ENCODE peak calls at places on chromosome 11, in nine cellular contexts. One of them, this sample, is unnamed.
A peak's percentile ranks its signal among the peaks of the same experiment; 100 is the strongest.

GRCh38 chr11:25981998-25982397 is 349.9 kb upstream of the ANO3 start:
- DNase-seq in effector memory CD4-positive, alpha-beta T cell: no peak
- DNase-seq in astrocyte: peak; percentile 29
- DNase-seq in CD4-positive, alpha-beta memory T cell: no peak
- DNase-seq in MM.1S: peak; percentile 89
- DNase-seq in AG10803: peak; percentile 73
- DNase-seq in bronchial epithelial cell: peak; percentile 72
- DNase-seq in pancreas: no peak
- DNase-seq in IMR-90: peak; percentile 77
- DNase-seq in this sample: no peak

GRCh38 chr11:37788141-37788877 is 1190.3 kb upstream of the RAG2 start:
- DNase-seq in astrocyte: peak; percentile 98
- DNase-seq in MM.1S: no peak
- DNase-seq in pancreas: no peak
- DNase-seq in AG10803: peak; percentile 26
- DNase-seq in bronchial epithelial cell: peak; percentile 98
- DNase-seq in effector memory CD4-positive, alpha-beta T cell: no peak
- DNase-seq in CD4-positive, alpha-beta memory T cell: no peak
- DNase-seq in IMR-90: peak; percentile 91
- DNase-seq in this sample: no peak

GRCh38 chr11:79413258-79413657 is 27.6 kb downstream of the TENM4 start:
- DNase-seq in bronchial epithelial cell: peak; percentile 56
- DNase-seq in effector memory CD4-positive, alpha-beta T cell: no peak
- DNase-seq in CD4-positive, alpha-beta memory T cell: no peak
- DNase-seq in astrocyte: peak; percentile 89
- DNase-seq in AG10803: peak; percentile 98
- DNase-seq in pancreas: peak; percentile 40
- DNase-seq in IMR-90: peak; percentile 94
- DNase-seq in MM.1S: no peak
- DNase-seq in this sample: no peak

GRCh38 chr11:134545521-134545920 is 133.5 kb upstream of the B3GAT1 start:
- DNase-seq in MM.1S: no peak
- DNase-seq in pancreas: no peak
- DNase-seq in effector memory CD4-positive, alpha-beta T cell: no peak
- DNase-seq in astrocyte: no peak
- DNase-seq in CD4-positive, alpha-beta memory T cell: no peak
- DNase-seq in AG10803: no peak
- DNase-seq in bronchial epithelial cell: no peak
- DNase-seq in IMR-90: no peak
- DNase-seq in this sample: no peak

GRCh38 chr11:84906995-84907394 is 720.1 kb downstream of the DLG2 start:
- DNase-seq in CD4-positive, alpha-beta memory T cell: no peak
- DNase-seq in astrocyte: peak; percentile 75
- DNase-seq in AG10803: peak; percentile 37
- DNase-seq in effector memory CD4-positive, alpha-beta T cell: no peak
- DNase-seq in bronchial epithelial cell: peak; percentile 88
- DNase-seq in IMR-90: peak; percentile 37
- DNase-seq in MM.1S: no peak
- DNase-seq in pancreas: no peak
- DNase-seq in this sample: no peak

GRCh38 chr11:72781063-72781312 is 12.9 kb downstream of the STARD10 start:
- DNase-seq in effector memory CD4-positive, alpha-beta T cell: no peak
- DNase-seq in astrocyte: no peak
- DNase-seq in IMR-90: no peak
- DNase-seq in CD4-positive, alpha-beta memory T cell: no peak
- DNase-seq in AG10803: no peak
- DNase-seq in MM.1S: no peak
- DNase-seq in bronchial epithelial cell: peak; percentile 33
- DNase-seq in pancreas: peak; percentile 71
- DNase-seq in this sample: no peak

GRCh38 chr11:19345519-19345847 is 104.7 kb upstream of the E2F8 start:
- DNase-seq in IMR-90: no peak
- DNase-seq in CD4-positive, alpha-beta memory T cell: no peak
- DNase-seq in effector memory CD4-positive, alpha-beta T cell: no peak
- DNase-seq in astrocyte: no peak
- DNase-seq in MM.1S: peak; percentile 77
- DNase-seq in bronchial epithelial cell: no peak
- DNase-seq in AG10803: no peak
- DNase-seq in pancreas: no peak
- DNase-seq in this sample: no peak

GRCh38 chr11:64923151-64923661 is 1.3 kb upstream of the PPP2R5B start:
- DNase-seq in IMR-90: no peak
- DNase-seq in CD4-positive, alpha-beta memory T cell: no peak
- DNase-seq in effector memory CD4-positive, alpha-beta T cell: no peak
- DNase-seq in bronchial epithelial cell: no peak
- DNase-seq in AG10803: no peak
- DNase-seq in astrocyte: no peak
- DNase-seq in MM.1S: no peak
- DNase-seq in pancreas: no peak
- DNase-seq in this sample: no peak

GRCh38 chr11:8201524-8202365 is 32.9 kb upstream of the RIC3 start:
- DNase-seq in CD4-positive, alpha-beta memory T cell: no peak
- DNase-seq in effector memory CD4-positive, alpha-beta T cell: no peak
- DNase-seq in MM.1S: no peak
- DNase-seq in bronchial epithelial cell: no peak
- DNase-seq in astrocyte: no peak
- DNase-seq in AG10803: no peak
- DNase-seq in IMR-90: no peak
- DNase-seq in pancreas: no peak
- DNase-seq in this sample: no peak

GRCh38 chr11:134615041-134615615 is 203.1 kb upstream of the B3GAT1 start:
- DNase-seq in CD4-positive, alpha-beta memory T cell: no peak
- DNase-seq in effector memory CD4-positive, alpha-beta T cell: no peak
- DNase-seq in MM.1S: no peak
- DNase-seq in pancreas: no peak
- DNase-seq in astrocyte: no peak
- DNase-seq in IMR-90: no peak
- DNase-seq in AG10803: no peak
- DNase-seq in bronchial epithelial cell: no peak
- DNase-seq in this sample: no peak

GRCh38 chr11:117189941-117190544 is 9.1 kb upstream of the TAGLN start:
- DNase-seq in IMR-90: no peak
- DNase-seq in astrocyte: no peak
- DNase-seq in effector memory CD4-positive, alpha-beta T cell: no peak
- DNase-seq in AG10803: no peak
- DNase-seq in bronchial epithelial cell: no peak
- DNase-seq in pancreas: no peak
- DNase-seq in CD4-positive, alpha-beta memory T cell: no peak
- DNase-seq in MM.1S: no peak
- DNase-seq in this sample: no peak

GRCh38 chr11:22192289-22192641 is 620 bp upstream of the ANO5 start:
- DNase-seq in effector memory CD4-positive, alpha-beta T cell: no peak
- DNase-seq in IMR-90: no peak
- DNase-seq in AG10803: no peak
- DNase-seq in bronchial epithelial cell: peak; percentile 1
- DNase-seq in pancreas: peak; percentile 40
- DNase-seq in MM.1S: peak; percentile 14
- DNase-seq in CD4-positive, alpha-beta memory T cell: no peak
- DNase-seq in astrocyte: no peak
- DNase-seq in this sample: no peak

GRCh38 chr11:47109882-47110281 is 66.8 kb downstream of the ARFGAP2 start:
- DNase-seq in AG10803: peak; percentile 16
- DNase-seq in IMR-90: no peak
- DNase-seq in pancreas: no peak
- DNase-seq in astrocyte: no peak
- DNase-seq in bronchial epithelial cell: no peak
- DNase-seq in MM.1S: no peak
- DNase-seq in effector memory CD4-positive, alpha-beta T cell: no peak
- DNase-seq in CD4-positive, alpha-beta memory T cell: no peak
- DNase-seq in this sample: no peak

GRCh38 chr11:23021287-23021863 is 161.1 kb upstream of the CCDC179 start:
- DNase-seq in bronchial epithelial cell: peak; percentile 15
- DNase-seq in CD4-positive, alpha-beta memory T cell: no peak
- DNase-seq in MM.1S: peak; percentile 34
- DNase-seq in IMR-90: peak; percentile 51
- DNase-seq in effector memory CD4-positive, alpha-beta T cell: no peak
- DNase-seq in pancreas: no peak
- DNase-seq in AG10803: peak; percentile 15
- DNase-seq in astrocyte: peak; percentile 6
- DNase-seq in this sample: no peak

GRCh38 chr11:122362381-122362780 is 246.4 kb upstream of the BLID start:
- DNase-seq in bronchial epithelial cell: peak; percentile 5
- DNase-seq in astrocyte: no peak
- DNase-seq in effector memory CD4-positive, alpha-beta T cell: no peak
- DNase-seq in MM.1S: no peak
- DNase-seq in IMR-90: no peak
- DNase-seq in CD4-positive, alpha-beta memory T cell: no peak
- DNase-seq in AG10803: peak; percentile 25
- DNase-seq in pancreas: no peak
- DNase-seq in this sample: no peak

GRCh38 chr11:122367809-122368231 is 251.8 kb upstream of the BLID start:
- DNase-seq in AG10803: peak; percentile 82
- DNase-seq in CD4-positive, alpha-beta memory T cell: no peak
- DNase-seq in MM.1S: no peak
- DNase-seq in bronchial epithelial cell: peak; percentile 81
- DNase-seq in pancreas: peak; percentile 22
- DNase-seq in IMR-90: peak; percentile 82
- DNase-seq in effector memory CD4-positive, alpha-beta T cell: no peak
- DNase-seq in astrocyte: peak; percentile 77
- DNase-seq in this sample: no peak

GRCh38 chr11:122363306-122363705 is 247.3 kb upstream of the BLID start:
- DNase-seq in bronchial epithelial cell: no peak
- DNase-seq in IMR-90: no peak
- DNase-seq in effector memory CD4-positive, alpha-beta T cell: no peak
- DNase-seq in astrocyte: no peak
- DNase-seq in pancreas: no peak
- DNase-seq in MM.1S: no peak
- DNase-seq in AG10803: no peak
- DNase-seq in CD4-positive, alpha-beta memory T cell: no peak
- DNase-seq in this sample: no peak

GRCh38 chr11:122368796-122369195 is 252.8 kb upstream of the BLID start:
- DNase-seq in astrocyte: no peak
- DNase-seq in IMR-90: no peak
- DNase-seq in AG10803: no peak
- DNase-seq in bronchial epithelial cell: no peak
- DNase-seq in pancreas: no peak
- DNase-seq in MM.1S: no peak
- DNase-seq in CD4-positive, alpha-beta memory T cell: no peak
- DNase-seq in effector memory CD4-positive, alpha-beta T cell: no peak
- DNase-seq in this sample: no peak

DNA sequence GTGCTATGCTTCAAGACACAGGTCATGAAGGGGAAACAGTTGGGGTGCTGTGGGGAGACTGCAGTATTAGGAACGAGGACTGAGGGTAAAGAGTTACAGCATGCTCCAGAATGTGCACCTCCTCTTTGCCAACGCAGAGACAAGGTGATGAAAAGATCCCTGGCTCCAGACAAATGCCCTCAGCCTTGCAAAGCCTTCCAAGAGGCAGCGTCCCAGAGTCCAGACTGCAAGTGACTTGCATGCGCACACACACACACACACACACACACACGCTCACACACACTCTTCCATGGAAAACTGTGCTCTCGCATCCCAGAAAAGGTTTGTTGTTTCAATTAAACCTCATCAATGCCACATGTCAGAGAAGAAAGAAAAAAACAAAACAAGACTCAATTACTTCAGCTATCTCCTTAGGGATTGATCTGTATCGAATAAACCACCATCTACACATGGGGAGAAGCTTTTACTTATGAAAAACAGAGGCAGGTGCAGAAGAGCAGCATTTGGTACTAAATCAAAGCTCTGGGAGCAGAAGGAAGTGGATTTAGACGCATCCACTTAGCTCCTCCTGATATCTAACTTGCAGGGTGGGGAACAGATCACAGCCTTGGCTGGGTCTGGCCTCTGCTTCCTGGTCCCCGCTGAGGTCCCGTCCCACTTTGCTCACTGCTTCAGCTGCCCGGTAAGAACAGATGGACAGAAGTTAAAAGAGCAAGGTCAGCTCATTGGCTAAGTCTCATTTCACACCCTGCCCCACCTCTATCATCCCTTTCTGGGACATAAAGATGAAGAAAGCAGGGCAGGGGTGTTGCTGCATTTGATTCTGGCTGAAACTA is 249.7 kb upstream of the BLID start:
- DNase-seq in effector memory CD4-positive, alpha-beta T cell: no peak
- DNase-seq in CD4-positive, alpha-beta memory T cell: no peak
- DNase-seq in bronchial epithelial cell: no peak
- DNase-seq in pancreas: no peak
- DNase-seq in IMR-90: no peak
- DNase-seq in astrocyte: no peak
- DNase-seq in MM.1S: no peak
- DNase-seq in AG10803: peak; percentile 48
- DNase-seq in this sample: no peak
- H3K4me3 ChIP-seq in effector memory CD4-positive, alpha-beta T cell: no peak overlapping the region
- H3K4me3 ChIP-seq in CD4-positive, alpha-beta memory T cell: no peak overlapping the region
- H3K4me3 ChIP-seq in bronchial epithelial cell: no peak overlapping the region
- H3K4me3 ChIP-seq in pancreas: no peak overlapping the region
- H3K4me3 ChIP-seq in IMR-90: peak overlapping the region; percentile 37
- H3K4me3 ChIP-seq in astrocyte: no peak overlapping the region
- H3K4me3 ChIP-seq in MM.1S: no peak overlapping the region
- H3K4me3 ChIP-seq in AG10803: peak overlapping the region; percentile 60
- H3K4me3 ChIP-seq in this sample: no peak overlapping the region

DNA sequence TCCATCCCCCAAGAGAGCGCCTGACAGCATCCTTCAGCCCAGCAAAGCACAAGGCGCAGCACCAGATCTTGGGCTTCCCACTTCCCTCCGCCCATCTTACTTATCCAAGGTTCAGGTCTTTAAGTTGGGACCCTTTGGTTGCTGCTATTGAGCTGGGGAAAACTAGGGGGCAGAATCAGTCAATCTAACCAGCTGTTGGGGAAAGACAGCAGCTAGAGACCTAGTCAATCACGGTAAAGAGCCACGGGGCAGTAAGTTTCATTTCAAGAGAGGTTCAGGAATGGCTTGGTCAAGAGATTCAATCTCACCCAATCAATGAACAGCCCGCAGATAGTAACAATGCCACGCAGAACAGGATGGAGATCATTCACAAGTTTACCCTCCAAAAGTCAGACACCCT is 1.7 kb downstream of the ABTB2 start:
- DNase-seq in IMR-90: no peak
- DNase-seq in CD4-positive, alpha-beta memory T cell: no peak
- DNase-seq in bronchial epithelial cell: no peak
- DNase-seq in AG10803: no peak
- DNase-seq in astrocyte: no peak
- DNase-seq in effector memory CD4-positive, alpha-beta T cell: no peak
- DNase-seq in MM.1S: no peak
- DNase-seq in pancreas: no peak
- DNase-seq in this sample: no peak
- H3K4me3 ChIP-seq in IMR-90: peak overlapping the region; percentile 47
- H3K4me3 ChIP-seq in CD4-positive, alpha-beta memory T cell: no peak overlapping the region
- H3K4me3 ChIP-seq in bronchial epithelial cell: peak overlapping the region; percentile 48
- H3K4me3 ChIP-seq in AG10803: peak overlapping the region; percentile 80
- H3K4me3 ChIP-seq in astrocyte: peak overlapping the region; percentile 62
- H3K4me3 ChIP-seq in effector memory CD4-positive, alpha-beta T cell: no peak overlapping the region
- H3K4me3 ChIP-seq in MM.1S: no peak overlapping the region
- H3K4me3 ChIP-seq in pancreas: no peak overlapping the region
- H3K4me3 ChIP-seq in this sample: peak overlapping the region; percentile 63

GRCh38 chr11:124746621-124747243 is 5.3 kb downstream of the VSIG2 start:
- DNase-seq in IMR-90: peak; percentile 72
- DNase-seq in bronchial epithelial cell: peak; percentile 74
- DNase-seq in astrocyte: peak; percentile 38
- DNase-seq in MM.1S: peak; percentile 84
- DNase-seq in AG10803: peak; percentile 69
- DNase-seq in effector memory CD4-positive, alpha-beta T cell: peak; percentile 70
- DNase-seq in pancreas: peak; percentile 83
- DNase-seq in CD4-positive, alpha-beta memory T cell: peak; percentile 86
- DNase-seq in this sample: peak; percentile 74
- H3K4me3 ChIP-seq in IMR-90: peak overlapping the region; percentile 58
- H3K4me3 ChIP-seq in bronchial epithelial cell: peak overlapping the region; percentile 64
- H3K4me3 ChIP-seq in astrocyte: peak overlapping the region; percentile 69
- H3K4me3 ChIP-seq in MM.1S: peak overlapping the region; percentile 86
- H3K4me3 ChIP-seq in AG10803: peak overlapping the region; percentile 81
- H3K4me3 ChIP-seq in effector memory CD4-positive, alpha-beta T cell: peak overlapping the region; percentile 96
- H3K4me3 ChIP-seq in pancreas: peak overlapping the region; percentile 24
- H3K4me3 ChIP-seq in CD4-positive, alpha-beta memory T cell: peak overlapping the region; percentile 97
- H3K4me3 ChIP-seq in this sample: peak overlapping the region; percentile 98

GRCh38 chr11:6258141-6258540 is 1.5 kb upstream of the CCKBR start:
- DNase-seq in AG10803: no peak
- DNase-seq in pancreas: no peak
- DNase-seq in astrocyte: no peak
- DNase-seq in IMR-90: no peak
- DNase-seq in CD4-positive, alpha-beta memory T cell: no peak
- DNase-seq in MM.1S: no peak
- DNase-seq in bronchial epithelial cell: no peak
- DNase-seq in effector memory CD4-positive, alpha-beta T cell: no peak
- DNase-seq in this sample: no peak
- H3K4me3 ChIP-seq in AG10803: no peak overlapping the region
- H3K4me3 ChIP-seq in pancreas: no peak overlapping the region
- H3K4me3 ChIP-seq in astrocyte: no peak overlapping the region
- H3K4me3 ChIP-seq in IMR-90: no peak overlapping the region
- H3K4me3 ChIP-seq in CD4-positive, alpha-beta memory T cell: no peak overlapping the region
- H3K4me3 ChIP-seq in MM.1S: no peak overlapping the region
- H3K4me3 ChIP-seq in bronchial epithelial cell: no peak overlapping the region
- H3K4me3 ChIP-seq in effector memory CD4-positive, alpha-beta T cell: no peak overlapping the region
- H3K4me3 ChIP-seq in this sample: no peak overlapping the region